ENCODE peak calls at places on chromosomes 2 and 18, in five cellular contexts. One of them, this sample, is unnamed.
A peak's percentile ranks its signal among the peaks of the same experiment; 100 is the strongest.

GRCh38 chr18:48529796-48530195 is 9.0 kb upstream of the CTIF start:
- DNase-seq in H9: peak; percentile 15
- DNase-seq in H1: no peak
- DNase-seq in trophoblast cell: peak; percentile 81
- DNase-seq in mesenchymal stem cell: peak; percentile 77
- DNase-seq in this sample: no peak

GRCh38 chr2:212414699-212415309 is 123.8 kb downstream of the ERBB4 start:
- DNase-seq in trophoblast cell: no peak
- DNase-seq in mesenchymal stem cell: no peak
- DNase-seq in H9: no peak
- DNase-seq in H1: no peak
- DNase-seq in this sample: no peak

GRCh38 chr2:135532581-135532980 is 1.3 kb downstream of the R3HDM1 start:
- DNase-seq in trophoblast cell: no peak
- DNase-seq in H9: no peak
- DNase-seq in H1: no peak
- DNase-seq in mesenchymal stem cell: peak; percentile 6
- DNase-seq in this sample: no peak

GRCh38 chr2:231687133-231687852 is 21.0 kb upstream of the PTMA start:
- DNase-seq in trophoblast cell: peak; percentile 52
- DNase-seq in H1: peak; percentile 93
- DNase-seq in mesenchymal stem cell: peak; percentile 45
- DNase-seq in H9: peak; percentile 94
- DNase-seq in this sample: no peak

GRCh38 chr2:2012505-2012904 is 268.2 kb upstream of the PXDN start:
- DNase-seq in mesenchymal stem cell: no peak
- DNase-seq in H9: no peak
- DNase-seq in trophoblast cell: no peak
- DNase-seq in H1: no peak
- DNase-seq in this sample: no peak

GRCh38 chr18:32891797-32892196 is 119.0 kb upstream of the KLHL14 start:
- DNase-seq in H1: no peak
- DNase-seq in mesenchymal stem cell: peak; percentile 15
- DNase-seq in H9: no peak
- DNase-seq in trophoblast cell: no peak
- DNase-seq in this sample: no peak

GRCh38 chr2:58614259-58614658 is 373.1 kb upstream of the FANCL start:
- DNase-seq in trophoblast cell: no peak
- DNase-seq in H9: no peak
- DNase-seq in H1: no peak
- DNase-seq in mesenchymal stem cell: no peak
- DNase-seq in this sample: no peak

GRCh38 chr18:3062798-3063563 is 50.0 kb upstream of the LPIN2 start:
- DNase-seq in mesenchymal stem cell: peak; percentile 49
- DNase-seq in trophoblast cell: peak; percentile 68
- DNase-seq in H9: peak; percentile 76
- DNase-seq in H1: peak; percentile 83
- DNase-seq in this sample: peak; percentile 51

GRCh38 chr2:205906419-205906818 is 179.6 kb downstream of the INO80D start:
- DNase-seq in H1: no peak
- DNase-seq in mesenchymal stem cell: no peak
- DNase-seq in H9: no peak
- DNase-seq in trophoblast cell: no peak
- DNase-seq in this sample: no peak

GRCh38 chr2:233418052-233418760 is 63.9 kb downstream of the DGKD start:
- DNase-seq in trophoblast cell: no peak
- DNase-seq in H1: peak; percentile 35
- DNase-seq in H9: no peak
- DNase-seq in mesenchymal stem cell: peak; percentile 50
- DNase-seq in this sample: no peak

GRCh38 chr18:79395761-79396404 is at the start of gene NFATC1:
- DNase-seq in mesenchymal stem cell: peak; percentile 85
- DNase-seq in H9: peak; percentile 78
- DNase-seq in H1: peak; percentile 79
- DNase-seq in trophoblast cell: peak; percentile 71
- DNase-seq in this sample: peak; percentile 65

GRCh38 chr2:183070942-183071844 is 7.4 kb upstream of the DUSP19 start:
- DNase-seq in trophoblast cell: peak; percentile 73
- DNase-seq in H9: peak; percentile 96
- DNase-seq in H1: peak; percentile 89
- DNase-seq in mesenchymal stem cell: peak; percentile 56
- DNase-seq in this sample: no peak

GRCh38 chr2:10404324-10405143 is 43.6 kb downstream of the ODC1 start:
- DNase-seq in mesenchymal stem cell: no peak
- DNase-seq in H1: no peak
- DNase-seq in trophoblast cell: peak; percentile 32
- DNase-seq in H9: no peak
- DNase-seq in this sample: no peak

GRCh38 chr2:202519453-202519852 is 115.3 kb upstream of the FAM117B start:
- DNase-seq in trophoblast cell: no peak
- DNase-seq in H1: no peak
- DNase-seq in mesenchymal stem cell: no peak
- DNase-seq in H9: no peak
- DNase-seq in this sample: no peak

GRCh38 chr2:8157621-8158020 is 524.2 kb upstream of the ID2 start:
- DNase-seq in H9: no peak
- DNase-seq in trophoblast cell: no peak
- DNase-seq in mesenchymal stem cell: no peak
- DNase-seq in H1: no peak
- DNase-seq in this sample: no peak

GRCh38 chr2:191638079-191638801 is 39.7 kb upstream of the NABP1 start:
- DNase-seq in H9: no peak
- DNase-seq in H1: no peak
- DNase-seq in trophoblast cell: peak; percentile 89
- DNase-seq in mesenchymal stem cell: peak; percentile 63
- DNase-seq in this sample: no peak

GRCh38 chr2:187055463-187055862 is 206.5 kb upstream of the ZSWIM2 start:
- DNase-seq in mesenchymal stem cell: peak; percentile 18
- DNase-seq in H9: no peak
- DNase-seq in trophoblast cell: no peak
- DNase-seq in H1: no peak
- DNase-seq in this sample: no peak

GRCh38 chr2:55371387-55371786 is 48.3 kb downstream of the CCDC88A start:
- DNase-seq in trophoblast cell: no peak
- DNase-seq in H9: no peak
- DNase-seq in H1: no peak
- DNase-seq in mesenchymal stem cell: no peak
- DNase-seq in this sample: no peak

GRCh38 chr2:72148975-72149555 is 1.4 kb upstream of the CYP26B1 start:
- DNase-seq in mesenchymal stem cell: peak; percentile 26
- DNase-seq in H9: peak; percentile 63
- DNase-seq in trophoblast cell: peak; percentile 74
- DNase-seq in H1: peak; percentile 78
- DNase-seq in this sample: peak; percentile 47

GRCh38 chr2:129699781-129700573 is 279.5 kb upstream of the RAB6C start:
- DNase-seq in H1: no peak
- DNase-seq in trophoblast cell: no peak
- DNase-seq in mesenchymal stem cell: no peak
- DNase-seq in H9: no peak
- DNase-seq in this sample: no peak

GRCh38 chr2:38836801-38837200 is 38.9 kb downstream of the DHX57 start:
- DNase-seq in H9: no peak
- DNase-seq in trophoblast cell: no peak
- DNase-seq in H1: no peak
- DNase-seq in mesenchymal stem cell: no peak
- DNase-seq in this sample: no peak

GRCh38 chr2:177585234-177585863 is 192.8 kb downstream of the AGPS start:
- DNase-seq in H1: no peak
- DNase-seq in mesenchymal stem cell: no peak
- DNase-seq in trophoblast cell: no peak
- DNase-seq in H9: no peak
- DNase-seq in this sample: no peak

GRCh38 chr2:102664439-102665042 is 45.2 kb downstream of the SLC9A2 start:
- DNase-seq in H9: no peak
- DNase-seq in trophoblast cell: peak; percentile 88
- DNase-seq in mesenchymal stem cell: no peak
- DNase-seq in H1: no peak
- DNase-seq in this sample: no peak

GRCh38 chr18:3478262-3478978 is 28.4 kb downstream of the TGIF1 start:
- DNase-seq in trophoblast cell: no peak
- DNase-seq in H9: no peak
- DNase-seq in mesenchymal stem cell: no peak
- DNase-seq in H1: no peak
- DNase-seq in this sample: no peak

GRCh38 chr18:70181015-70181414 is 24.5 kb downstream of the RTTN start:
- DNase-seq in mesenchymal stem cell: peak; percentile 72
- DNase-seq in H9: no peak
- DNase-seq in trophoblast cell: peak; percentile 92
- DNase-seq in H1: no peak
- DNase-seq in this sample: no peak

GRCh38 chr18:72637319-72638113 is 93.4 kb upstream of the CBLN2 start:
- DNase-seq in trophoblast cell: no peak
- DNase-seq in mesenchymal stem cell: no peak
- DNase-seq in H1: no peak
- DNase-seq in H9: no peak
- DNase-seq in this sample: no peak

GRCh38 chr2:14778015-14778414 is 145.5 kb downstream of the LRATD1 start:
- DNase-seq in trophoblast cell: no peak
- DNase-seq in mesenchymal stem cell: peak; percentile 5
- DNase-seq in H9: no peak
- DNase-seq in H1: no peak
- DNase-seq in this sample: no peak

GRCh38 chr2:10356459-10356851 is 53.8 kb downstream of the HPCAL1 start:
- DNase-seq in H9: no peak
- DNase-seq in mesenchymal stem cell: no peak
- DNase-seq in trophoblast cell: no peak
- DNase-seq in H1: no peak
- DNase-seq in this sample: no peak

GRCh38 chr2:217857624-217858506 is 144.9 kb downstream of the TNS1 start:
- DNase-seq in trophoblast cell: no peak
- DNase-seq in H9: no peak
- DNase-seq in mesenchymal stem cell: no peak
- DNase-seq in H1: no peak
- DNase-seq in this sample: no peak

GRCh38 chr2:211867845-211868361 is 670.7 kb downstream of the ERBB4 start:
- DNase-seq in H9: no peak
- DNase-seq in mesenchymal stem cell: peak; percentile 62
- DNase-seq in H1: no peak
- DNase-seq in trophoblast cell: peak; percentile 78
- DNase-seq in this sample: no peak

GRCh38 chr2:47260971-47261370 is 105.9 kb upstream of the STPG4 start:
- DNase-seq in mesenchymal stem cell: no peak
- DNase-seq in trophoblast cell: peak; percentile 95
- DNase-seq in H9: no peak
- DNase-seq in H1: no peak
- DNase-seq in this sample: no peak

GRCh38 chr2:197571622-197572271 is 55.9 kb downstream of the MOB4 start:
- DNase-seq in H9: no peak
- DNase-seq in mesenchymal stem cell: peak; percentile 46
- DNase-seq in trophoblast cell: peak; percentile 53
- DNase-seq in H1: no peak
- DNase-seq in this sample: no peak

GRCh38 chr18:48947583-48947982 is 3.2 kb downstream of the SMAD7 start:
- DNase-seq in H1: no peak
- DNase-seq in mesenchymal stem cell: peak; percentile 22
- DNase-seq in trophoblast cell: no peak
- DNase-seq in H9: peak; percentile 22
- DNase-seq in this sample: no peak

GRCh38 chr2:171523969-171524401 is 1.7 kb downstream of the CYBRD1 start:
- DNase-seq in trophoblast cell: peak; percentile 97
- DNase-seq in H1: no peak
- DNase-seq in H9: no peak
- DNase-seq in mesenchymal stem cell: no peak
- DNase-seq in this sample: no peak

GRCh38 chr18:3706279-3707097 is 256.5 kb downstream of the TGIF1 start:
- DNase-seq in mesenchymal stem cell: peak; percentile 64
- DNase-seq in trophoblast cell: peak; percentile 35
- DNase-seq in H9: no peak
- DNase-seq in H1: no peak
- DNase-seq in this sample: no peak

GRCh38 chr18:12409466-12409865 is 1.7 kb downstream of the PRELID3A start:
- DNase-seq in trophoblast cell: peak; percentile 65
- DNase-seq in H1: no peak
- DNase-seq in mesenchymal stem cell: no peak
- DNase-seq in H9: no peak
- DNase-seq in this sample: no peak

GRCh38 chr18:12411456-12411855 is 3.7 kb downstream of the PRELID3A start:
- DNase-seq in H9: no peak
- DNase-seq in H1: no peak
- DNase-seq in trophoblast cell: peak; percentile 65
- DNase-seq in mesenchymal stem cell: no peak
- DNase-seq in this sample: no peak

GRCh38 chr18:12408247-12408869 is 629 bp downstream of the PRELID3A start:
- DNase-seq in H9: no peak
- DNase-seq in H1: no peak
- DNase-seq in mesenchymal stem cell: peak; percentile 54
- DNase-seq in trophoblast cell: no peak
- DNase-seq in this sample: no peak

GRCh38 chr18:12406376-12407111 is 1.2 kb upstream of the PRELID3A start:
- DNase-seq in H9: no peak
- DNase-seq in mesenchymal stem cell: no peak
- DNase-seq in H1: no peak
- DNase-seq in trophoblast cell: no peak
- DNase-seq in this sample: no peak

DNA sequence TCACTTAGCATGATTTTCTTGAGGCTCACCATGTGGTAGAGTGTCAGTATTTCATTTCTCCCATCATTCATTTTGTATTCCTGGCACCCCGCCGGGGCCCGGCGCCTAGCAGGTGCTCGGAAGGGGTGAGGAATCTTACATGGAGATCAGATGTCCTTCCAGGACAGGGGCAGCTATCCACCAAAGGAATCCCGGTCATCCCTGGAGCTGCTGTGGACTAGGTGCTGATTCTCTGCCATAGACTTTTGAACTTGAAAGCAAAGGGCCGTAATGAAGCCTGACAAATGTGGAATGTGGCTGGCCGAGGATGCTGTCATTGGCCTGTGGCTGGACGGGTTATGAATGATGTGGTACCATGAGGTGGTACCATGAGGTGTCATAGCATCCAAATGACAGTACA is 2.4 kb downstream of the PRELID3A start:
- DNase-seq in trophoblast cell: peak; percentile 92
- DNase-seq in mesenchymal stem cell: no peak
- DNase-seq in H1: no peak
- DNase-seq in H9: no peak
- DNase-seq in this sample: no peak
- H2AFZ ChIP-seq in trophoblast cell: no peak overlapping the region
- H2AFZ ChIP-seq in mesenchymal stem cell: no peak overlapping the region
- H2AFZ ChIP-seq in H1: no peak overlapping the region
- H2AFZ ChIP-seq in H9: no peak overlapping the region
- H2AFZ ChIP-seq in this sample: no peak overlapping the region

GRCh38 chr2:236862526-236862925 is 223.2 kb upstream of the COPS8 start:
- DNase-seq in trophoblast cell: no peak
- DNase-seq in mesenchymal stem cell: no peak
- DNase-seq in H1: peak; percentile 19
- DNase-seq in H9: no peak
- DNase-seq in this sample: no peak
- H4K91ac ChIP-seq in trophoblast cell: peak overlapping the region; percentile 4
- H4K91ac ChIP-seq in mesenchymal stem cell: no peak overlapping the region
- H4K91ac ChIP-seq in H1: no peak overlapping the region
- H4K91ac ChIP-seq in H9: no peak overlapping the region
- H4K91ac ChIP-seq in this sample: no peak overlapping the region

GRCh38 chr2:219502618-219503017 is 3.9 kb downstream of the GMPPA start:
- DNase-seq in H1: no peak
- DNase-seq in trophoblast cell: peak; percentile 55
- DNase-seq in H9: no peak
- DNase-seq in mesenchymal stem cell: no peak
- DNase-seq in this sample: no peak
- H2BK12ac ChIP-seq in H1: peak overlapping the region; percentile 17
- H2BK12ac ChIP-seq in trophoblast cell: no peak overlapping the region
- H2BK12ac ChIP-seq in H9: no peak overlapping the region
- H2BK12ac ChIP-seq in mesenchymal stem cell: no peak overlapping the region
- H2BK12ac ChIP-seq in this sample: no peak overlapping the region

GRCh38 chr18:75581336-75582121 is 154.0 kb upstream of the SMIM21 start:
- DNase-seq in trophoblast cell: no peak
- DNase-seq in H9: no peak
- DNase-seq in mesenchymal stem cell: no peak
- DNase-seq in H1: no peak
- DNase-seq in this sample: no peak
- H2AFZ ChIP-seq in trophoblast cell: no peak overlapping the region
- H2AFZ ChIP-seq in H9: no peak overlapping the region
- H2AFZ ChIP-seq in mesenchymal stem cell: no peak overlapping the region
- H2AFZ ChIP-seq in H1: no peak overlapping the region
- H2AFZ ChIP-seq in this sample: no peak overlapping the region

This sample was measured in neuronal stem cell.